ENCODE peak calls at places on chromosomes 16 and 17, in four cellular contexts. One of them, this sample, is unnamed.

GRCh38 chr16:89960966-89961365 is 12.4 kb downstream of the DEF8 start:
- DNase-seq in cardiac muscle cell: no peak
- DNase-seq in cardiac fibroblast: no peak
- DNase-seq in effector memory CD4-positive, alpha-beta T cell: no peak
- DNase-seq in this sample: no peak

GRCh38 chr17:37388266-37388665 is 12.5 kb downstream of the C17orf78 start:
- DNase-seq in cardiac muscle cell: no peak
- DNase-seq in cardiac fibroblast: no peak
- DNase-seq in effector memory CD4-positive, alpha-beta T cell: no peak
- DNase-seq in this sample: peak

GRCh38 chr16:50490828-50491227 is 57.4 kb upstream of the NKD1 start:
- DNase-seq in cardiac muscle cell: no peak
- DNase-seq in cardiac fibroblast: no peak
- DNase-seq in effector memory CD4-positive, alpha-beta T cell: no peak
- DNase-seq in this sample: no peak

GRCh38 chr17:82751171-82751570 is 694 bp upstream of the TBCD start:
- DNase-seq in cardiac muscle cell: no peak
- DNase-seq in cardiac fibroblast: no peak
- DNase-seq in effector memory CD4-positive, alpha-beta T cell: no peak
- DNase-seq in this sample: no peak

GRCh38 chr17:76909971-76910760 is 42.0 kb downstream of the MGAT5B start:
- DNase-seq in cardiac muscle cell: peak
- DNase-seq in cardiac fibroblast: peak
- DNase-seq in effector memory CD4-positive, alpha-beta T cell: peak
- DNase-seq in this sample: peak

GRCh38 chr16:12917246-12917645 is 15.8 kb downstream of the SHISA9 start:
- DNase-seq in cardiac muscle cell: no peak
- DNase-seq in cardiac fibroblast: no peak
- DNase-seq in effector memory CD4-positive, alpha-beta T cell: no peak
- DNase-seq in this sample: no peak

GRCh38 chr16:75506567-75506966 is 11.3 kb upstream of the CHST6 start:
- DNase-seq in cardiac muscle cell: no peak
- DNase-seq in cardiac fibroblast: peak
- DNase-seq in effector memory CD4-positive, alpha-beta T cell: no peak
- DNase-seq in this sample: peak

GRCh38 chr17:12734852-12735430 is 54.4 kb upstream of the ARHGAP44 start:
- DNase-seq in cardiac muscle cell: peak
- DNase-seq in cardiac fibroblast: peak
- DNase-seq in effector memory CD4-positive, alpha-beta T cell: no peak
- DNase-seq in this sample: no peak

GRCh38 chr16:88700636-88701482 is 5.3 kb downstream of the RNF166 start:
- DNase-seq in cardiac muscle cell: no peak
- DNase-seq in cardiac fibroblast: peak
- DNase-seq in effector memory CD4-positive, alpha-beta T cell: peak
- DNase-seq in this sample: peak

GRCh38 chr17:59848778-59849177 is 44.0 kb downstream of the TUBD1 start:
- DNase-seq in cardiac muscle cell: no peak
- DNase-seq in cardiac fibroblast: peak
- DNase-seq in effector memory CD4-positive, alpha-beta T cell: no peak
- DNase-seq in this sample: peak

GRCh38 chr17:54899721-54900456 is 763 bp upstream of the TOM1L1 start:
- DNase-seq in cardiac muscle cell: peak
- DNase-seq in cardiac fibroblast: no peak
- DNase-seq in effector memory CD4-positive, alpha-beta T cell: no peak
- DNase-seq in this sample: no peak

GRCh38 chr16:29915590-29916247 is 10.3 kb downstream of the KCTD13 start:
- DNase-seq in cardiac muscle cell: no peak
- DNase-seq in cardiac fibroblast: peak
- DNase-seq in effector memory CD4-positive, alpha-beta T cell: no peak
- DNase-seq in this sample: no peak

GRCh38 chr17:50541402-50541915 is 5.5 kb upstream of the SPATA20 start:
- DNase-seq in cardiac muscle cell: no peak
- DNase-seq in cardiac fibroblast: no peak
- DNase-seq in effector memory CD4-positive, alpha-beta T cell: no peak
- DNase-seq in this sample: no peak

GRCh38 chr17:38705523-38705802 is 390 bp downstream of the MLLT6 start:
- DNase-seq in cardiac muscle cell: no peak
- DNase-seq in cardiac fibroblast: no peak
- DNase-seq in effector memory CD4-positive, alpha-beta T cell: no peak
- DNase-seq in this sample: no peak

GRCh38 chr16:75044800-75045361 is 46.1 kb downstream of the ZNRF1 start:
- DNase-seq in cardiac muscle cell: no peak
- DNase-seq in cardiac fibroblast: peak
- DNase-seq in effector memory CD4-positive, alpha-beta T cell: no peak
- DNase-seq in this sample: peak

GRCh38 chr16:67526149-67526732 is 2.4 kb upstream of the RIPOR1 start:
- DNase-seq in cardiac muscle cell: no peak
- DNase-seq in cardiac fibroblast: no peak
- DNase-seq in effector memory CD4-positive, alpha-beta T cell: no peak
- DNase-seq in this sample: no peak

DNA sequence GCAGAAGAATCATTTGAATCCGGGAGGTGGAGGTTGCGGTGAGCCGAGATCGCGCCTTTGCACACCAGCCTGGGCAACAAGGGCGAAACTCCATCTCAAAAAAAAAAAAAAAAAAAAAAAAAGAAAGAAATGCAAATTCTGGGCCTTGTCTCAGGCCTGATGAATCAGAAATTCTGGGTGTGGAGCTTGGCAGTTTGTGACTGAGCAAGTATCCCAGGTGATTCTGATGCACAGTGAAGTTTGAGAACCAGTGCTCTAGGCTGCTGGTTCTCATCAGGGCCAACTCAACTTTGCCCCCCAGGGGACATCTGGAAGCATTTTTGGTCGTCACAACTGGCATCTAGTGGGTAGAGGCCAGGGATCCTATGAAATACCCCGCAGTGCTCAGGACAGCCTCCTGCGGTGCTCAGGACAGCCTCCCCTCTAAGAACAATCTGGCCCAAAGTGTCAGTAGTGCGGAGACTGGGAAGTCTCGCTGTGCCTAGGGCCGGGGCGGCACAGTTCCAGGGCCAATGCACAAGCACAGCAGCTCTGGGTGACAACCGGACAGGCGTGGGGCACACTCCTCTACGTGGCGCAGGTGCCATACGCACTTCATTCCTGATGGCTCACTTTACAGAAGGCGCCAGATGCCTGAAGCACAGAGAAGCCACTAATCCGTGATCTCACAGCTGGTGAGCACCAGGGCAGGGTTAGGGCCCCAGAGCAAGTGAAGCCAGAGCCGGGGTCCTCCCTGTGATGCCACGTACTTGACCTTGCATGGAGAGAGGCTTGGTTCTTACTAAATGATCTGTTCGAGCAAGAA is 55.8 kb downstream of the SDK2 start:
- DNase-seq in cardiac muscle cell: no peak
- DNase-seq in cardiac fibroblast: no peak
- DNase-seq in effector memory CD4-positive, alpha-beta T cell: no peak
- DNase-seq in this sample: no peak
- H3K4me3 ChIP-seq in cardiac muscle cell: no peak
- H3K4me3 ChIP-seq in cardiac fibroblast: no peak
- H3K4me3 ChIP-seq in effector memory CD4-positive, alpha-beta T cell: no peak
- H3K4me3 ChIP-seq in this sample: no peak

DNA sequence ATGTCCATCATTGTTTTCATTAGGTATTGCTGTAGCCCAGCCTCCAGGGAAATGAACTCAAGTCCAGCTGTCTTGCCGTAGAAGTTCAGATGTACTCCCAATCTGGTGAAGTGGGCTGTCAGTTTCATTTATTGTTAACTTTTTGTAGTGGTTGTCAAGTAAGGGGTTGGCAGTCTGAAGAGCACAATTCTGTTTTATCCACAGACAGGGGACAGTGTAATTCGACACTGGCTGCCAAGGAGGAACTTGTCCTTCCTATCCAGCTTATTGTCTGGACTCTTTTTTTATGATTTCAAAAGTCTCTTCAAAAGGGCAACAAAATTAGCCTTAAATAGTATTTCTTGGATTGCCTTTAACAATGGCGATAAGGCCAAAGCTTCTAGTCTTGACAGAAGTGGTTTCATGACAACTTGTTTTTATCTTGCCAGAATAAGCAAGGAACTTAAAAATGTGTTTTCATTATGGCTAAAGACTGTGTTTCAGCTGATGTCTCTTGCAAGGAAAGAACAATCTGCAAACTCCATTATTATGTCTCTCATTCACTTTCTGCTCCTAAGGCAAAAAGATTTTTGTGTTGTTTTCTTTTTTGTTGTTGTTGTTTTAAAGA is 73.9 kb upstream of the TANC2 start:
- DNase-seq in cardiac muscle cell: peak
- DNase-seq in cardiac fibroblast: peak
- DNase-seq in effector memory CD4-positive, alpha-beta T cell: no peak
- DNase-seq in this sample: no peak
- H3K4me3 ChIP-seq in cardiac muscle cell: peak
- H3K4me3 ChIP-seq in cardiac fibroblast: no peak
- H3K4me3 ChIP-seq in effector memory CD4-positive, alpha-beta T cell: no peak
- H3K4me3 ChIP-seq in this sample: no peak

GRCh38 chr17:31310877-31311276 is 3.0 kb downstream of the EVI2B start:
- DNase-seq in cardiac muscle cell: no peak
- DNase-seq in cardiac fibroblast: no peak
- DNase-seq in effector memory CD4-positive, alpha-beta T cell: no peak
- DNase-seq in this sample: no peak
- H3K4me3 ChIP-seq in cardiac muscle cell: no peak
- H3K4me3 ChIP-seq in cardiac fibroblast: no peak
- H3K4me3 ChIP-seq in effector memory CD4-positive, alpha-beta T cell: peak
- H3K4me3 ChIP-seq in this sample: no peak

GRCh38 chr17:1762233-1762905 is 509 bp downstream of the SERPINF1 start:
- DNase-seq in cardiac muscle cell: peak
- DNase-seq in cardiac fibroblast: peak
- DNase-seq in effector memory CD4-positive, alpha-beta T cell: no peak
- DNase-seq in this sample: peak
- H3K4me3 ChIP-seq in cardiac muscle cell: peak
- H3K4me3 ChIP-seq in cardiac fibroblast: peak
- H3K4me3 ChIP-seq in effector memory CD4-positive, alpha-beta T cell: no peak
- H3K4me3 ChIP-seq in this sample: peak

GRCh38 chr16:4117250-4117578 is 972 bp upstream of the ADCY9 start:
- DNase-seq in cardiac muscle cell: no peak
- DNase-seq in cardiac fibroblast: no peak
- DNase-seq in effector memory CD4-positive, alpha-beta T cell: no peak
- DNase-seq in this sample: no peak
- H3K4me3 ChIP-seq in cardiac muscle cell: no peak
- H3K4me3 ChIP-seq in cardiac fibroblast: no peak
- H3K4me3 ChIP-seq in effector memory CD4-positive, alpha-beta T cell: peak
- H3K4me3 ChIP-seq in this sample: peak

GRCh38 chr17:39739020-39739884 is 1.5 kb downstream of the GRB7 start:
- DNase-seq in cardiac muscle cell: peak
- DNase-seq in cardiac fibroblast: peak
- DNase-seq in effector memory CD4-positive, alpha-beta T cell: no peak
- DNase-seq in this sample: peak
- H3K4me3 ChIP-seq in cardiac muscle cell: peak
- H3K4me3 ChIP-seq in cardiac fibroblast: no peak
- H3K4me3 ChIP-seq in effector memory CD4-positive, alpha-beta T cell: no peak
- H3K4me3 ChIP-seq in this sample: peak

GRCh38 chr17:78174870-78175642 is 6.7 kb downstream of the SYNGR2 start:
- DNase-seq in cardiac muscle cell: no peak
- DNase-seq in cardiac fibroblast: no peak
- DNase-seq in effector memory CD4-positive, alpha-beta T cell: no peak
- DNase-seq in this sample: no peak

GRCh38 chr17:78173025-78173715 is 4.8 kb downstream of the SYNGR2 start:
- DNase-seq in cardiac muscle cell: peak
- DNase-seq in cardiac fibroblast: no peak
- DNase-seq in effector memory CD4-positive, alpha-beta T cell: no peak
- DNase-seq in this sample: no peak

GRCh38 chr17:78176548-78177025 is 8.2 kb downstream of the SYNGR2 start:
- DNase-seq in cardiac muscle cell: peak
- DNase-seq in cardiac fibroblast: peak
- DNase-seq in effector memory CD4-positive, alpha-beta T cell: peak
- DNase-seq in this sample: peak

GRCh38 chr17:78174332-78174869 is 6.0 kb downstream of the SYNGR2 start:
- DNase-seq in cardiac muscle cell: no peak
- DNase-seq in cardiac fibroblast: no peak
- DNase-seq in effector memory CD4-positive, alpha-beta T cell: no peak
- DNase-seq in this sample: no peak

GRCh38 chr17:78175643-78175981 is 7.2 kb downstream of the SYNGR2 start:
- DNase-seq in cardiac muscle cell: no peak
- DNase-seq in cardiac fibroblast: no peak
- DNase-seq in effector memory CD4-positive, alpha-beta T cell: no peak
- DNase-seq in this sample: no peak
- H3K4me3 ChIP-seq in cardiac muscle cell: no peak
- H3K4me3 ChIP-seq in cardiac fibroblast: no peak
- H3K4me3 ChIP-seq in effector memory CD4-positive, alpha-beta T cell: no peak
- H3K4me3 ChIP-seq in this sample: no peak

GRCh38 chr16:84941916-84942315 is 69.4 kb downstream of the ZDHHC7 start:
- DNase-seq in cardiac muscle cell: no peak
- DNase-seq in cardiac fibroblast: peak
- DNase-seq in effector memory CD4-positive, alpha-beta T cell: no peak
- DNase-seq in this sample: peak

GRCh38 chr16:84940670-84941551 is 70.4 kb downstream of the ZDHHC7 start:
- DNase-seq in cardiac muscle cell: no peak
- DNase-seq in cardiac fibroblast: peak
- DNase-seq in effector memory CD4-positive, alpha-beta T cell: no peak
- DNase-seq in this sample: peak

GRCh38 chr16:84932691-84933090 is 78.6 kb downstream of the ZDHHC7 start:
- DNase-seq in cardiac muscle cell: no peak
- DNase-seq in cardiac fibroblast: no peak
- DNase-seq in effector memory CD4-positive, alpha-beta T cell: no peak
- DNase-seq in this sample: no peak

GRCh38 chr16:84933774-84934571 is 77.4 kb downstream of the ZDHHC7 start:
- DNase-seq in cardiac muscle cell: no peak
- DNase-seq in cardiac fibroblast: peak
- DNase-seq in effector memory CD4-positive, alpha-beta T cell: no peak
- DNase-seq in this sample: peak

DNA sequence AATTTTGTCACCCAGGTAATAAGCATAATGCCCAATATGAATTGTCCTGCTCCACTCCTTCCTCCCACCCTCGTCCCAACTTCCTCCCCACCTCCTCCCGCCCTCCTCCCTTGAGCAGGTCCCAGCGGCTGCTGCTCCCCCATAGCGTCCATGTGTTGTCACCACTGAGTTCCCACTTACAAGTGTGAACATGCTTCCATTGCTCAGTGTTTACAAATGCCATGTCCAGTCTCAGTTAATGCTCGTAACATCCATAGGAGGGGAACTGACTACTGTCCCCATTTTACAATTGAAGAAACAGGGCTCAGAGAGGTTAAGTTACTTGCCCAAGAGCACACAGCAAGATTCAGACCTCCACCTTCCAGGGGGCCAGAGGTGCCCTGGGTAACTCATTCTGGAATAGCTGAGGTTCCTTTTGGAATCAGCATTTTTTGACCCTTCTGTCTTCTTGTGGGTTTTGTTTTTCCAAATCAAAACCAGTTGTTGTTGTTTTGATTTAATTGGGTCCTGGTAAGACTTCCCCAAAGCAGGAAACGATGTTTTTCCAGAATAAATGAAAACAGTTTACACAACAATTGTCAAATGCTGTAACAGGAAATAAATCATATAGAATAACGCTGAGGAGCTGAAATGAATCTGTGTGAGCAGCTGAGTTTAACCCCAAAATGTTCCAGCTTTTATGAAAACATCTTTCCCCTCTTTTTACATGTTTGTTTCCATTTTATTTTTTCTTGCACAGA is 74.0 kb downstream of the ZDHHC7 start:
- DNase-seq in cardiac muscle cell: no peak
- DNase-seq in cardiac fibroblast: no peak
- DNase-seq in effector memory CD4-positive, alpha-beta T cell: no peak
- DNase-seq in this sample: peak
- H3K4me3 ChIP-seq in cardiac muscle cell: no peak
- H3K4me3 ChIP-seq in cardiac fibroblast: no peak
- H3K4me3 ChIP-seq in effector memory CD4-positive, alpha-beta T cell: no peak
- H3K4me3 ChIP-seq in this sample: no peak

GRCh38 chr17:32345953-32346600 is 3.9 kb upstream of the ZNF207 start:
- DNase-seq in cardiac muscle cell: no peak
- DNase-seq in cardiac fibroblast: no peak
- DNase-seq in effector memory CD4-positive, alpha-beta T cell: no peak
- DNase-seq in this sample: no peak
- H3K4me3 ChIP-seq in cardiac muscle cell: no peak
- H3K4me3 ChIP-seq in cardiac fibroblast: no peak
- H3K4me3 ChIP-seq in effector memory CD4-positive, alpha-beta T cell: no peak
- H3K4me3 ChIP-seq in this sample: no peak

GRCh38 chr17:65057520-65058075 is 1.1 kb upstream of the GNA13 start:
- DNase-seq in cardiac muscle cell: no peak
- DNase-seq in cardiac fibroblast: no peak
- DNase-seq in effector memory CD4-positive, alpha-beta T cell: no peak
- DNase-seq in this sample: no peak
- H3K4me3 ChIP-seq in cardiac muscle cell: no peak
- H3K4me3 ChIP-seq in cardiac fibroblast: no peak
- H3K4me3 ChIP-seq in effector memory CD4-positive, alpha-beta T cell: peak
- H3K4me3 ChIP-seq in this sample: peak

This sample was measured in AG10803.